ENCODE peak calls at places on chromosome 14, in seven cellular contexts. U, P, F, I, R, Z and A are unnamed samples.

GRCh38 chr14:77011226-77011762 is 17.2 kb downstream of the IRF2BPL start:
- DNase-seq in I (no peak), U (no peak), Z (no peak), R (no peak), F (no peak), P (no peak), A (no peak)

GRCh38 chr14:55028066-55028465 is 1.0 kb downstream of the SOCS4 start:
- DNase-seq in I (no peak), P (no peak), R (no peak), F (no peak), Z (no peak), U (no peak), A (no peak)

GRCh38 chr14:76149196-76149595 is 2.5 kb upstream of the GPATCH2L start:
- DNase-seq in R (no peak), P (no peak), U (no peak), F (no peak), I (no peak), Z (no peak), A (no peak)

GRCh38 chr14:69081271-69081670 is 71.6 kb downstream of the DCAF5 start:
- DNase-seq in I (no peak), U (no peak), Z (no peak), R (no peak), P (no peak), F (no peak), A (no peak)

GRCh38 chr14:77076118-77076631 is 21.9 kb upstream of the CIPC start:
- DNase-seq in F (no peak), Z (no peak), P (no peak), R (no peak), U (no peak), I (peak), A (no peak)

GRCh38 chr14:58107947-58108552 is 44.0 kb downstream of the ARMH4 start:
- DNase-seq in P (peak), I (peak), Z (peak), F (no peak), R (peak), U (peak), A (peak)

GRCh38 chr14:58639842-58640484 is 2.2 kb downstream of the DACT1 start:
- DNase-seq in P (peak), I (peak), F (no peak), R (peak), U (peak), Z (no peak), A (peak)

GRCh38 chr14:100056964-100057817 is 8.0 kb upstream of the EVL start:
- DNase-seq in I (no peak), Z (peak), F (no peak), P (no peak), R (no peak), U (no peak), A (peak)

GRCh38 chr14:68695326-68695768 is 97.5 kb downstream of the ZFP36L1 start:
- DNase-seq in I (no peak), F (no peak), Z (no peak), R (no peak), P (peak), U (no peak), A (peak)

GRCh38 chr14:65170318-65170717 is 68.0 kb upstream of the MAX start:
- DNase-seq in R (no peak), Z (no peak), F (no peak), I (no peak), P (no peak), U (no peak), A (no peak)

GRCh38 chr14:104930526-104931322 is 6.0 kb downstream of the PLD4 start:
- DNase-seq in P (no peak), F (no peak), U (no peak), I (no peak), R (no peak), Z (no peak), A (peak)

GRCh38 chr14:85317491-85318021 is 212.4 kb upstream of the FLRT2 start:
- DNase-seq in Z (no peak), R (no peak), F (no peak), I (no peak), P (no peak), U (no peak), A (no peak)

GRCh38 chr14:65860956-65861631 is 448.6 kb downstream of the FUT8 start:
- DNase-seq in F (no peak), P (no peak), R (no peak), I (no peak), Z (no peak), U (no peak), A (no peak)

GRCh38 chr14:99182548-99183115 is 89.4 kb downstream of the BCL11B start:
- DNase-seq in R (peak), F (no peak), Z (no peak), I (no peak), P (no peak), U (no peak), A (no peak)

GRCh38 chr14:90274019-90274418 is 17.7 kb downstream of the PSMC1 start:
- DNase-seq in P (no peak), F (no peak), R (no peak), Z (no peak), I (no peak), U (no peak), A (no peak)

GRCh38 chr14:77353469-77354141 is 23.3 kb downstream of the TMED8 start:
- DNase-seq in U (no peak), P (no peak), F (no peak), R (peak), I (no peak), Z (no peak), A (no peak)

GRCh38 chr14:65210118-65210826 is 108.0 kb upstream of the MAX start:
- DNase-seq in Z (no peak), P (no peak), R (no peak), I (no peak), U (no peak), F (no peak), A (no peak)

GRCh38 chr14:69149461-69150244 is 3.3 kb downstream of the DCAF5 start:
- DNase-seq in I (no peak), R (no peak), P (no peak), F (no peak), Z (no peak), U (no peak), A (no peak)

GRCh38 chr14:89911018-89911919 is 43.3 kb downstream of the EFCAB11 start:
- DNase-seq in R (peak), U (peak), Z (no peak), I (no peak), F (no peak), P (peak), A (no peak)